ENCODE peak calls at places on chromosomes 12 and 14, in eight cellular contexts. B, N, M, K, D, O, H and I are unnamed samples.

GRCh38 chr12:49296034-49296835 is 1.3 kb downstream of the PRPH start:
- DNase-seq in B (peak), N (peak), M (no peak), K (no peak), D (peak), O (peak), H (peak), I (no peak)

GRCh38 chr12:76274699-76275098 is 73.5 kb downstream of the BBS10 start:
- DNase-seq in B (no peak), N (no peak), M (no peak), K (peak), D (no peak), O (no peak), H (no peak), I (no peak)

GRCh38 chr12:79296128-79296527 is 394.6 kb downstream of the PAWR start:
- DNase-seq in B (no peak), N (no peak), M (no peak), K (no peak), D (no peak), O (no peak), H (no peak), I (no peak)

GRCh38 chr14:74516451-74517155 is 23.0 kb downstream of the ISCA2 start:
- DNase-seq in B (no peak), N (no peak), M (no peak), K (no peak), D (no peak), O (no peak), H (no peak), I (no peak)

GRCh38 chr14:89190779-89191513 is 226.1 kb downstream of the FOXN3 start:
- DNase-seq in B (no peak), N (no peak), M (no peak), K (no peak), D (no peak), O (no peak), H (no peak), I (peak)

GRCh38 chr14:38039526-38039925 is 168.2 kb upstream of the SSTR1 start:
- DNase-seq in B (no peak), N (no peak), M (no peak), K (peak), D (no peak), O (no peak), H (no peak), I (no peak)

GRCh38 chr12:107127482-107128185 is 34.3 kb upstream of the CRY1 start:
- DNase-seq in B (no peak), N (no peak), M (no peak), K (no peak), D (no peak), O (no peak), H (no peak), I (no peak)

GRCh38 chr12:119222222-119222951 is 43.7 kb downstream of the HSPB8 start:
- DNase-seq in B (no peak), N (no peak), M (no peak), K (no peak), D (no peak), O (no peak), H (no peak), I (no peak)

GRCh38 chr14:71116206-71117122 is 209.2 kb downstream of the PCNX1 start:
- DNase-seq in B (no peak), N (no peak), M (no peak), K (no peak), D (no peak), O (peak), H (peak), I (no peak)

GRCh38 chr12:49678711-49679110 is 28.5 kb downstream of the FMNL3 start:
- DNase-seq in B (no peak), N (no peak), M (no peak), K (no peak), D (no peak), O (no peak), H (no peak), I (no peak)

GRCh38 chr12:49198431-49199155 is 9.7 kb upstream of the TUBA1A start:
- DNase-seq in B (no peak), N (peak), M (peak), K (peak), D (no peak), O (no peak), H (no peak), I (peak)

GRCh38 chr12:130661501-130662255 is 54.4 kb downstream of the RIMBP2 start:
- DNase-seq in B (no peak), N (no peak), M (no peak), K (no peak), D (no peak), O (no peak), H (no peak), I (no peak)

GRCh38 chr12:113174461-113175384 is 10.6 kb downstream of the DDX54 start:
- DNase-seq in B (peak), N (peak), M (peak), K (peak), D (peak), O (peak), H (peak), I (peak)

GRCh38 chr12:108857158-108857407 is 300 bp downstream of the SSH1 start:
- DNase-seq in B (no peak), N (no peak), M (no peak), K (no peak), D (no peak), O (no peak), H (no peak), I (no peak)

GRCh38 chr12:20011200-20011599 is 357.1 kb upstream of the PDE3A start:
- DNase-seq in B (no peak), N (no peak), M (no peak), K (peak), D (no peak), O (no peak), H (no peak), I (peak)

GRCh38 chr12:131950182-131950913 is 606 bp downstream of the EP400 start:
- DNase-seq in B (peak), N (peak), M (no peak), K (no peak), D (peak), O (peak), H (peak), I (no peak)

GRCh38 chr14:24673534-24674203 is 39.7 kb upstream of the GZMB start:
- DNase-seq in B (peak), N (no peak), M (no peak), K (no peak), D (peak), O (peak), H (no peak), I (no peak)

GRCh38 chr12:121025442-121026226 is 9.3 kb upstream of the C12orf43 start:
- DNase-seq in B (no peak), N (no peak), M (peak), K (no peak), D (no peak), O (no peak), H (no peak), I (no peak)